ENCODE peak calls at places on chromosomes 13 and 19, in six cellular contexts. A is mesendoderm, P is neuronal stem cell, N is H9, O is IMR-90, B is H1. Q is an unnamed sample.

GRCh38 chr13:27211771-27212364 is 39.5 kb upstream of the RPL21 start:
- DNase-seq in A (no peak), P (no peak), N (no peak), O (peak; percentile 86), B (no peak), Q (peak; percentile 66)

GRCh38 chr19:50607874-50608785 is 31.6 kb downstream of the SYT3 start:
- DNase-seq in A (peak; percentile 98), P (peak; percentile 94), N (peak; percentile 100), O (peak; percentile 67), B (peak; percentile 99), Q (no peak)

GRCh38 chr19:49890349-49891311 is 6.1 kb downstream of the IL4I1 start:
- DNase-seq in A (no peak), P (peak; percentile 54), N (peak; percentile 88), O (no peak), B (peak; percentile 95), Q (no peak)

GRCh38 chr19:49589391-49589790 is 1.6 kb upstream of the PRR12 start:
- DNase-seq in A (no peak), P (no peak), N (no peak), O (no peak), B (no peak), Q (no peak)

GRCh38 chr19:6714749-6715555 is 5.5 kb downstream of the C3 start:
- DNase-seq in A (no peak), P (no peak), N (no peak), O (no peak), B (no peak), Q (no peak)

GRCh38 chr19:11361771-11362731 is 6.8 kb downstream of the PLPPR2 start:
- DNase-seq in A (no peak), P (no peak), N (peak; percentile 90), O (no peak), B (no peak), Q (no peak)

GRCh38 chr19:57512845-57513244 is 13.1 kb downstream of the ZNF773 start:
- DNase-seq in A (peak; percentile 57), P (no peak), N (no peak), O (peak; percentile 34), B (no peak), Q (peak; percentile 39)

GRCh38 chr19:47280183-47280797 is 5.6 kb downstream of the INAFM1 start:
- DNase-seq in A (peak; percentile 78), P (no peak), N (peak; percentile 85), O (no peak), B (peak; percentile 93), Q (peak; percentile 26)

GRCh38 chr19:38596057-38596981 is 21.4 kb downstream of the MAP4K1 start:
- DNase-seq in A (peak; percentile 91), P (peak; percentile 85), N (peak; percentile 96), O (no peak), B (peak; percentile 100), Q (peak; percentile 4)

GRCh38 chr13:105732946-105733529 is 802.4 kb downstream of the EFNB2 start:
- DNase-seq in A (no peak), P (no peak), N (no peak), O (no peak), B (no peak), Q (no peak)

GRCh38 chr19:33241530-33242101 is 16.0 kb upstream of the SLC7A10 start:
- DNase-seq in A (peak; percentile 11), P (no peak), N (no peak), O (no peak), B (peak; percentile 72), Q (no peak)

GRCh38 chr19:29048873-29049272 is 164.1 kb downstream of the UQCRFS1 start:
- DNase-seq in A (no peak), P (no peak), N (no peak), O (no peak), B (no peak), Q (no peak)

GRCh38 chr19:12365094-12365371 is 450 bp downstream of the ZNF442 start:
- DNase-seq in A (peak; percentile 46), P (no peak), N (no peak), O (peak; percentile 22), B (no peak), Q (no peak)

GRCh38 chr13:50594276-50594970 is 249.1 kb downstream of the DLEU7 start:
- DNase-seq in A (no peak), P (peak; percentile 11), N (peak; percentile 51), O (no peak), B (no peak), Q (no peak)

GRCh38 chr19:41699231-41699967 is 9.0 kb upstream of the CEACAM5 start:
- DNase-seq in A (no peak), P (no peak), N (peak; percentile 20), O (no peak), B (no peak), Q (no peak)

GRCh38 chr19:57656346-57656745 is 12.4 kb upstream of the ZSCAN4 start:
- DNase-seq in A (no peak), P (no peak), N (no peak), O (no peak), B (peak; percentile 8), Q (no peak)

GRCh38 chr19:15280915-15281683 is 48.9 kb upstream of the EPHX3 start:
- DNase-seq in A (peak; percentile 66), P (peak; percentile 81), N (no peak), O (peak; percentile 89), B (no peak), Q (peak; percentile 88)

GRCh38 chr19:6811906-6812305 is 39.4 kb downstream of the VAV1 start:
- DNase-seq in A (peak; percentile 66), P (no peak), N (peak; percentile 38), O (peak; percentile 39), B (no peak), Q (no peak)

GRCh38 chr13:67156718-67157049 is 73.5 kb downstream of the PCDH9 start:
- DNase-seq in A (no peak), P (no peak), N (peak; percentile 31), O (no peak), B (peak; percentile 42), Q (no peak)

DNA sequence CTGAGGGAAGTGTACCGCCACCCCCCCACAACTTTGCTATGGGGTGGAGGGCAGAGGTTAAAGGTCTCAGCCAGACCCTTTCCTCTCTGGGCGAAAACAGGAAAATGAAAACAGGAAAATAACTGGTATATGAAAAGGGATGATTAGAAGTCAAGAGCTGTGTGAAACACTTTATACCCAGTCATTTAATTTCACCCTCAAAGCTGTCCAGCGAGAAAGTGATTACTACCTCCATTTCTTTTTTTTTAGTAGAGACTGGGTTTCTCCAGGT is 575 bp upstream of the PHLDB3 start:
- DNase-seq in A (no peak), P (no peak), N (no peak), O (no peak), B (no peak), Q (no peak)
- H3K9ac ChIP-seq in A (no peak overlapping the region), P (peak overlapping the region; percentile 91), N (peak overlapping the region; percentile 28), O (no peak overlapping the region), B (no peak overlapping the region), Q (no peak overlapping the region)

GRCh38 chr13:102839462-102839861 is 6.4 kb upstream of the ERCC5 start:
- DNase-seq in A (no peak), P (no peak), N (no peak), O (peak; percentile 25), B (no peak), Q (no peak)
- H2BK15ac ChIP-seq in A (no peak overlapping the region), P (no peak overlapping the region), N (no peak overlapping the region), O (no peak overlapping the region), B (no peak overlapping the region), Q (no peak overlapping the region)

GRCh38 chr19:681029-681626 is 4.9 kb downstream of the FSTL3 start:
- DNase-seq in A (no peak), P (no peak), N (no peak), O (no peak), B (no peak), Q (no peak)

GRCh38 chr19:682678-683320 is 6.6 kb downstream of the FSTL3 start:
- DNase-seq in A (no peak), P (no peak), N (no peak), O (no peak), B (no peak), Q (no peak)

GRCh38 chr19:679418-680286 is 3.5 kb downstream of the FSTL3 start:
- DNase-seq in A (peak; percentile 55), P (no peak), N (peak; percentile 64), O (peak; percentile 80), B (no peak), Q (peak; percentile 90)

GRCh38 chr19:680287-681028 is 4.3 kb downstream of the FSTL3 start:
- DNase-seq in A (peak; percentile 99), P (peak; percentile 98), N (peak; percentile 100), O (peak; percentile 98), B (peak; percentile 99), Q (peak; percentile 97)

GRCh38 chr19:681638-682037 is 5.4 kb downstream of the FSTL3 start:
- DNase-seq in A (no peak), P (no peak), N (no peak), O (no peak), B (no peak), Q (no peak)
- H3K9ac ChIP-seq in A (no peak overlapping the region), P (no peak overlapping the region), N (no peak overlapping the region), O (no peak overlapping the region), B (no peak overlapping the region), Q (no peak overlapping the region)

GRCh38 chr13:85236431-85236830 is 562.8 kb downstream of the SLITRK6 start:
- DNase-seq in A (no peak), P (no peak), N (no peak), O (peak; percentile 54), B (no peak), Q (no peak)

GRCh38 chr13:85243831-85244230 is 555.4 kb downstream of the SLITRK6 start:
- DNase-seq in A (no peak), P (no peak), N (no peak), O (no peak), B (no peak), Q (no peak)

DNA sequence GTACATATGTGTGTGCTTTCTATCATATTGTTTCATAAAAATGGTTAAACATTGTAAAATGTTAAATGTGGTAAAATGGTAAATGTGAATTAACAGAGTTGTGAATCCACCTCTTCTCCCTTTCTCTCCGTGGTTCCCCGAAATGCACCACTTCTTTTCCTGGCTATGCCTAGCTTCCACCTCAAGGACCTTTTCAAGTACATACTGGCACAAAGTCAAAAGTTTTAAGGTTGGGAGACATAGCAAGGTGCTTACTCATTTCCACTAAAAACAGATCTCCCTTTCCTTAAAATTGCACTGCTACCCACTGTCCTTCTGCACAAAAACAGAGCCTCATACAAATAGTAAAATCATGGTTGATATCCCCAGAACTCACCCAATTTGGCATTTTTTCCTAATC is 558.2 kb downstream of the SLITRK6 start:
- DNase-seq in A (no peak), P (no peak), N (no peak), O (peak; percentile 44), B (no peak), Q (peak; percentile 31)
- H2BK15ac ChIP-seq in A (no peak overlapping the region), P (no peak overlapping the region), N (no peak overlapping the region), O (no peak overlapping the region), B (no peak overlapping the region), Q (no peak overlapping the region)